ENCODE peak calls at places on chromosomes 16 and 17, in six cellular contexts. One of them, this sample, is unnamed.
A peak's percentile ranks its signal among the peaks of the same experiment; 100 is the strongest.

GRCh38 chr16:55302635-55303034 is 21.4 kb upstream of the IRX6 start:
- DNase-seq in H9: peak; percentile 55
- DNase-seq in H1: no peak
- DNase-seq in trophoblast cell: no peak
- DNase-seq in mesenchymal stem cell: no peak
- DNase-seq in neuronal stem cell: no peak
- DNase-seq in this sample: peak; percentile 64

GRCh38 chr16:3121843-3122467 is 9.6 kb downstream of the ZNF205 start:
- DNase-seq in H9: no peak
- DNase-seq in H1: no peak
- DNase-seq in trophoblast cell: no peak
- DNase-seq in mesenchymal stem cell: no peak
- DNase-seq in neuronal stem cell: no peak
- DNase-seq in this sample: no peak

GRCh38 chr17:32819787-32820186 is 57.1 kb downstream of the MYO1D start:
- DNase-seq in H9: no peak
- DNase-seq in H1: no peak
- DNase-seq in trophoblast cell: no peak
- DNase-seq in mesenchymal stem cell: no peak
- DNase-seq in neuronal stem cell: no peak
- DNase-seq in this sample: no peak

GRCh38 chr16:1878256-1878655 is 6.3 kb upstream of the MEIOB start:
- DNase-seq in H9: no peak
- DNase-seq in H1: no peak
- DNase-seq in trophoblast cell: no peak
- DNase-seq in mesenchymal stem cell: no peak
- DNase-seq in neuronal stem cell: no peak
- DNase-seq in this sample: no peak

GRCh38 chr17:35801583-35802224 is 6.3 kb upstream of the MMP28 start:
- DNase-seq in H9: no peak
- DNase-seq in H1: no peak
- DNase-seq in trophoblast cell: no peak
- DNase-seq in mesenchymal stem cell: peak; percentile 71
- DNase-seq in neuronal stem cell: no peak
- DNase-seq in this sample: no peak

GRCh38 chr16:77732241-77732946 is 10.1 kb downstream of the NUDT7 start:
- DNase-seq in H9: no peak
- DNase-seq in H1: no peak
- DNase-seq in trophoblast cell: peak; percentile 26
- DNase-seq in mesenchymal stem cell: peak; percentile 91
- DNase-seq in neuronal stem cell: no peak
- DNase-seq in this sample: no peak

GRCh38 chr16:75080205-75081029 is 36.2 kb downstream of the LDHD start:
- DNase-seq in H9: no peak
- DNase-seq in H1: no peak
- DNase-seq in trophoblast cell: peak; percentile 69
- DNase-seq in mesenchymal stem cell: peak; percentile 73
- DNase-seq in neuronal stem cell: no peak
- DNase-seq in this sample: no peak

GRCh38 chr16:51577621-51578303 is 426.7 kb upstream of the SALL1 start:
- DNase-seq in H9: peak; percentile 43
- DNase-seq in H1: peak; percentile 23
- DNase-seq in trophoblast cell: no peak
- DNase-seq in mesenchymal stem cell: peak; percentile 42
- DNase-seq in neuronal stem cell: no peak
- DNase-seq in this sample: peak; percentile 96

GRCh38 chr17:47698749-47699535 is 5.0 kb downstream of the TBKBP1 start:
- DNase-seq in H9: peak; percentile 88
- DNase-seq in H1: no peak
- DNase-seq in trophoblast cell: peak; percentile 59
- DNase-seq in mesenchymal stem cell: peak; percentile 53
- DNase-seq in neuronal stem cell: peak; percentile 54
- DNase-seq in this sample: peak; percentile 57

GRCh38 chr17:73493212-73493814 is 150.9 kb downstream of the SDK2 start:
- DNase-seq in H9: peak; percentile 86
- DNase-seq in H1: no peak
- DNase-seq in trophoblast cell: no peak
- DNase-seq in mesenchymal stem cell: no peak
- DNase-seq in neuronal stem cell: no peak
- DNase-seq in this sample: peak; percentile 89

GRCh38 chr17:9240659-9241370 is 219.5 kb downstream of the NTN1 start:
- DNase-seq in H9: peak; percentile 86
- DNase-seq in H1: peak; percentile 25
- DNase-seq in trophoblast cell: peak; percentile 60
- DNase-seq in mesenchymal stem cell: peak; percentile 91
- DNase-seq in neuronal stem cell: no peak
- DNase-seq in this sample: peak; percentile 96

GRCh38 chr17:82696916-82697807 is 1.3 kb downstream of the RAB40B start:
- DNase-seq in H9: peak; percentile 54
- DNase-seq in H1: no peak
- DNase-seq in trophoblast cell: no peak
- DNase-seq in mesenchymal stem cell: no peak
- DNase-seq in neuronal stem cell: no peak
- DNase-seq in this sample: no peak

GRCh38 chr17:47203984-47204721 is 5.0 kb upstream of the MYL4 start:
- DNase-seq in H9: no peak
- DNase-seq in H1: no peak
- DNase-seq in trophoblast cell: no peak
- DNase-seq in mesenchymal stem cell: peak; percentile 16
- DNase-seq in neuronal stem cell: no peak
- DNase-seq in this sample: no peak

GRCh38 chr16:89324056-89325010 is 106.8 kb downstream of the ZNF778 start:
- DNase-seq in H9: no peak
- DNase-seq in H1: no peak
- DNase-seq in trophoblast cell: no peak
- DNase-seq in mesenchymal stem cell: peak; percentile 66
- DNase-seq in neuronal stem cell: no peak
- DNase-seq in this sample: no peak

GRCh38 chr16:65154321-65154720 is 32.5 kb upstream of the CDH11 start:
- DNase-seq in H9: peak; percentile 69
- DNase-seq in H1: peak; percentile 59
- DNase-seq in trophoblast cell: no peak
- DNase-seq in mesenchymal stem cell: peak; percentile 11
- DNase-seq in neuronal stem cell: peak; percentile 75
- DNase-seq in this sample: peak; percentile 98

GRCh38 chr17:33370384-33370783 is 77.3 kb upstream of the ASIC2 start:
- DNase-seq in H9: peak; percentile 64
- DNase-seq in H1: no peak
- DNase-seq in trophoblast cell: peak; percentile 14
- DNase-seq in mesenchymal stem cell: no peak
- DNase-seq in neuronal stem cell: no peak
- DNase-seq in this sample: peak; percentile 96

GRCh38 chr17:14301279-14301760 is 439 bp downstream of the HS3ST3B1 start:
- DNase-seq in H9: no peak
- DNase-seq in H1: no peak
- DNase-seq in trophoblast cell: peak; percentile 45
- DNase-seq in mesenchymal stem cell: no peak
- DNase-seq in neuronal stem cell: no peak
- DNase-seq in this sample: no peak

GRCh38 chr17:35744830-35745229 is 8.2 kb downstream of the GAS2L2 start:
- DNase-seq in H9: no peak
- DNase-seq in H1: no peak
- DNase-seq in trophoblast cell: no peak
- DNase-seq in mesenchymal stem cell: no peak
- DNase-seq in neuronal stem cell: no peak
- DNase-seq in this sample: no peak

GRCh38 chr17:78935419-78936323 is 10.5 kb upstream of the TIMP2 start:
- DNase-seq in H9: peak; percentile 29
- DNase-seq in H1: no peak
- DNase-seq in trophoblast cell: peak; percentile 56
- DNase-seq in mesenchymal stem cell: peak; percentile 95
- DNase-seq in neuronal stem cell: no peak
- DNase-seq in this sample: no peak

GRCh38 chr16:55271945-55272513 is 52.0 kb upstream of the IRX6 start:
- DNase-seq in H9: no peak
- DNase-seq in H1: no peak
- DNase-seq in trophoblast cell: no peak
- DNase-seq in mesenchymal stem cell: no peak
- DNase-seq in neuronal stem cell: no peak
- DNase-seq in this sample: no peak

GRCh38 chr16:4081035-4081434 is 35.2 kb downstream of the ADCY9 start:
- DNase-seq in H9: no peak
- DNase-seq in H1: no peak
- DNase-seq in trophoblast cell: no peak
- DNase-seq in mesenchymal stem cell: no peak
- DNase-seq in neuronal stem cell: no peak
- DNase-seq in this sample: peak; percentile 26

GRCh38 chr17:50290074-50290702 is 15.9 kb downstream of the TMEM92 start:
- DNase-seq in H9: no peak
- DNase-seq in H1: no peak
- DNase-seq in trophoblast cell: peak; percentile 55
- DNase-seq in mesenchymal stem cell: peak; percentile 99
- DNase-seq in neuronal stem cell: no peak
- DNase-seq in this sample: peak; percentile 74

GRCh38 chr16:69397821-69398521 is 12.2 kb upstream of the TERF2 start:
- DNase-seq in H9: peak; percentile 75
- DNase-seq in H1: no peak
- DNase-seq in trophoblast cell: peak; percentile 58
- DNase-seq in mesenchymal stem cell: peak; percentile 92
- DNase-seq in neuronal stem cell: no peak
- DNase-seq in this sample: peak; percentile 92

GRCh38 chr17:2172447-2172938 is 117.6 kb downstream of the HIC1 start:
- DNase-seq in H9: no peak
- DNase-seq in H1: no peak
- DNase-seq in trophoblast cell: no peak
- DNase-seq in mesenchymal stem cell: no peak
- DNase-seq in neuronal stem cell: no peak
- DNase-seq in this sample: peak; percentile 57

GRCh38 chr17:75561927-75562603 is 25.5 kb upstream of the MYO15B start:
- DNase-seq in H9: no peak
- DNase-seq in H1: no peak
- DNase-seq in trophoblast cell: no peak
- DNase-seq in mesenchymal stem cell: no peak
- DNase-seq in neuronal stem cell: no peak
- DNase-seq in this sample: no peak

GRCh38 chr16:118857-119256 is 19.6 kb downstream of the NPRL3 start:
- DNase-seq in H9: no peak
- DNase-seq in H1: no peak
- DNase-seq in trophoblast cell: no peak
- DNase-seq in mesenchymal stem cell: no peak
- DNase-seq in neuronal stem cell: no peak
- DNase-seq in this sample: no peak

GRCh38 chr17:12342609-12343248 is 322.1 kb downstream of the MAP2K4 start:
- DNase-seq in H9: peak; percentile 82
- DNase-seq in H1: peak; percentile 36
- DNase-seq in trophoblast cell: peak; percentile 65
- DNase-seq in mesenchymal stem cell: no peak
- DNase-seq in neuronal stem cell: peak; percentile 4
- DNase-seq in this sample: peak; percentile 76

GRCh38 chr16:64094170-64094960 is 1027.5 kb downstream of the CDH11 start:
- DNase-seq in H9: no peak
- DNase-seq in H1: no peak
- DNase-seq in trophoblast cell: no peak
- DNase-seq in mesenchymal stem cell: peak; percentile 38
- DNase-seq in neuronal stem cell: peak; percentile 21
- DNase-seq in this sample: no peak
- H2BK5ac ChIP-seq in H9: no peak overlapping the region
- H2BK5ac ChIP-seq in H1: no peak overlapping the region
- H2BK5ac ChIP-seq in trophoblast cell: no peak overlapping the region
- H2BK5ac ChIP-seq in mesenchymal stem cell: no peak overlapping the region
- H2BK5ac ChIP-seq in neuronal stem cell: no peak overlapping the region
- H2BK5ac ChIP-seq in this sample: no peak overlapping the region

GRCh38 chr17:16023881-16024280 is 24.3 kb downstream of the TTC19 start:
- DNase-seq in H9: no peak
- DNase-seq in H1: no peak
- DNase-seq in trophoblast cell: no peak
- DNase-seq in mesenchymal stem cell: no peak
- DNase-seq in neuronal stem cell: no peak
- DNase-seq in this sample: no peak

GRCh38 chr17:16033729-16034349 is 34.2 kb downstream of the TTC19 start:
- DNase-seq in H9: no peak
- DNase-seq in H1: no peak
- DNase-seq in trophoblast cell: no peak
- DNase-seq in mesenchymal stem cell: no peak
- DNase-seq in neuronal stem cell: no peak
- DNase-seq in this sample: no peak

GRCh38 chr17:16025202-16025601 is 25.6 kb downstream of the TTC19 start:
- DNase-seq in H9: no peak
- DNase-seq in H1: no peak
- DNase-seq in trophoblast cell: no peak
- DNase-seq in mesenchymal stem cell: no peak
- DNase-seq in neuronal stem cell: no peak
- DNase-seq in this sample: no peak

GRCh38 chr17:16026895-16027294 is 27.3 kb downstream of the TTC19 start:
- DNase-seq in H9: no peak
- DNase-seq in H1: no peak
- DNase-seq in trophoblast cell: no peak
- DNase-seq in mesenchymal stem cell: no peak
- DNase-seq in neuronal stem cell: no peak
- DNase-seq in this sample: no peak

GRCh38 chr17:16027708-16028584 is 28.3 kb downstream of the TTC19 start:
- DNase-seq in H9: no peak
- DNase-seq in H1: no peak
- DNase-seq in trophoblast cell: peak; percentile 94
- DNase-seq in mesenchymal stem cell: peak; percentile 94
- DNase-seq in neuronal stem cell: no peak
- DNase-seq in this sample: peak; percentile 77
- H2BK5ac ChIP-seq in H9: no peak overlapping the region
- H2BK5ac ChIP-seq in H1: no peak overlapping the region
- H2BK5ac ChIP-seq in trophoblast cell: no peak overlapping the region
- H2BK5ac ChIP-seq in mesenchymal stem cell: no peak overlapping the region
- H2BK5ac ChIP-seq in neuronal stem cell: no peak overlapping the region
- H2BK5ac ChIP-seq in this sample: no peak overlapping the region

GRCh38 chr17:41494524-41494923 is 4.8 kb upstream of the KRT36 start:
- DNase-seq in H9: no peak
- DNase-seq in H1: no peak
- DNase-seq in trophoblast cell: peak; percentile 40
- DNase-seq in mesenchymal stem cell: peak; percentile 37
- DNase-seq in neuronal stem cell: no peak
- DNase-seq in this sample: peak; percentile 47
- H2BK5ac ChIP-seq in H9: no peak overlapping the region
- H2BK5ac ChIP-seq in H1: no peak overlapping the region
- H2BK5ac ChIP-seq in trophoblast cell: no peak overlapping the region
- H2BK5ac ChIP-seq in mesenchymal stem cell: no peak overlapping the region
- H2BK5ac ChIP-seq in neuronal stem cell: no peak overlapping the region
- H2BK5ac ChIP-seq in this sample: no peak overlapping the region

GRCh38 chr17:4555863-4556646 is 871 bp upstream of the MYBBP1A start:
- DNase-seq in H9: no peak
- DNase-seq in H1: no peak
- DNase-seq in trophoblast cell: no peak
- DNase-seq in mesenchymal stem cell: no peak
- DNase-seq in neuronal stem cell: no peak
- DNase-seq in this sample: peak; percentile 51

GRCh38 chr17:4554441-4554996 is 665 bp downstream of the MYBBP1A start:
- DNase-seq in H9: no peak
- DNase-seq in H1: no peak
- DNase-seq in trophoblast cell: no peak
- DNase-seq in mesenchymal stem cell: no peak
- DNase-seq in neuronal stem cell: no peak
- DNase-seq in this sample: no peak

GRCh38 chr17:4553669-4554068 is 1.5 kb downstream of the MYBBP1A start:
- DNase-seq in H9: no peak
- DNase-seq in H1: no peak
- DNase-seq in trophoblast cell: no peak
- DNase-seq in mesenchymal stem cell: no peak
- DNase-seq in neuronal stem cell: no peak
- DNase-seq in this sample: no peak

GRCh38 chr17:4556996-4557395 is 1.8 kb upstream of the MYBBP1A start:
- DNase-seq in H9: no peak
- DNase-seq in H1: no peak
- DNase-seq in trophoblast cell: peak; percentile 91
- DNase-seq in mesenchymal stem cell: no peak
- DNase-seq in neuronal stem cell: no peak
- DNase-seq in this sample: no peak

GRCh38 chr17:4554997-4555799 is at the start of gene MYBBP1A:
- DNase-seq in H9: peak; percentile 97
- DNase-seq in H1: peak; percentile 84
- DNase-seq in trophoblast cell: peak; percentile 98
- DNase-seq in mesenchymal stem cell: peak; percentile 95
- DNase-seq in neuronal stem cell: peak; percentile 94
- DNase-seq in this sample: peak; percentile 98
- H2BK5ac ChIP-seq in H9: no peak within 1 kb of the TSS
- H2BK5ac ChIP-seq in H1: peak within 1 kb of the TSS; percentile 87
- H2BK5ac ChIP-seq in trophoblast cell: peak within 1 kb of the TSS; percentile 77
- H2BK5ac ChIP-seq in mesenchymal stem cell: no peak within 1 kb of the TSS
- H2BK5ac ChIP-seq in neuronal stem cell: peak within 1 kb of the TSS; percentile 78
- H2BK5ac ChIP-seq in this sample: no peak within 1 kb of the TSS